ENCODE peak calls at places on chromosomes 1 and 21, in eight cellular contexts. One of them, this sample, is unnamed.

GRCh38 chr1:172041689-172042088 is 200.4 kb downstream of the DNM3 start:
- DNase-seq in CD8-positive, alpha-beta memory T cell: no peak
- DNase-seq in left ventricle myocardium inferior: no peak
- DNase-seq in tibial artery: no peak
- DNase-seq in IMR-90: peak; percentile 30
- DNase-seq in colonic mucosa: no peak
- DNase-seq in naive thymus-derived CD4-positive, alpha-beta T cell: no peak
- DNase-seq in upper lobe of right lung: no peak
- DNase-seq in this sample: peak; percentile 5

GRCh38 chr1:159964144-159964543 is 10.1 kb upstream of the SLAMF9 start:
- DNase-seq in upper lobe of right lung: no peak
- DNase-seq in colonic mucosa: no peak
- DNase-seq in IMR-90: no peak
- DNase-seq in left ventricle myocardium inferior: no peak
- DNase-seq in naive thymus-derived CD4-positive, alpha-beta T cell: no peak
- DNase-seq in tibial artery: no peak
- DNase-seq in CD8-positive, alpha-beta memory T cell: no peak
- DNase-seq in this sample: no peak

GRCh38 chr1:914253-914890 is 9.4 kb upstream of the SAMD11 start:
- DNase-seq in naive thymus-derived CD4-positive, alpha-beta T cell: no peak
- DNase-seq in CD8-positive, alpha-beta memory T cell: peak; percentile 26
- DNase-seq in left ventricle myocardium inferior: no peak
- DNase-seq in IMR-90: no peak
- DNase-seq in upper lobe of right lung: peak; percentile 25
- DNase-seq in tibial artery: no peak
- DNase-seq in colonic mucosa: no peak
- DNase-seq in this sample: no peak

GRCh38 chr1:25247024-25247828 is at the start of gene RSRP1:
- DNase-seq in CD8-positive, alpha-beta memory T cell: peak; percentile 100
- DNase-seq in upper lobe of right lung: peak; percentile 100
- DNase-seq in naive thymus-derived CD4-positive, alpha-beta T cell: peak; percentile 99
- DNase-seq in colonic mucosa: peak; percentile 100
- DNase-seq in IMR-90: peak; percentile 95
- DNase-seq in tibial artery: peak; percentile 100
- DNase-seq in left ventricle myocardium inferior: peak; percentile 100
- DNase-seq in this sample: peak; percentile 100

GRCh38 chr1:61270761-61271411 is 188.5 kb downstream of the NFIA start:
- DNase-seq in colonic mucosa: no peak
- DNase-seq in tibial artery: no peak
- DNase-seq in left ventricle myocardium inferior: no peak
- DNase-seq in upper lobe of right lung: no peak
- DNase-seq in naive thymus-derived CD4-positive, alpha-beta T cell: no peak
- DNase-seq in CD8-positive, alpha-beta memory T cell: no peak
- DNase-seq in IMR-90: peak; percentile 71
- DNase-seq in this sample: no peak

GRCh38 chr1:30759718-30760281 is 2.2 kb upstream of the LAPTM5 start:
- DNase-seq in IMR-90: no peak
- DNase-seq in naive thymus-derived CD4-positive, alpha-beta T cell: peak; percentile 62
- DNase-seq in colonic mucosa: no peak
- DNase-seq in left ventricle myocardium inferior: no peak
- DNase-seq in CD8-positive, alpha-beta memory T cell: peak; percentile 87
- DNase-seq in upper lobe of right lung: no peak
- DNase-seq in tibial artery: no peak
- DNase-seq in this sample: peak; percentile 25

GRCh38 chr1:10652626-10653025 is 143.8 kb downstream of the CASZ1 start:
- DNase-seq in left ventricle myocardium inferior: no peak
- DNase-seq in naive thymus-derived CD4-positive, alpha-beta T cell: no peak
- DNase-seq in upper lobe of right lung: no peak
- DNase-seq in IMR-90: no peak
- DNase-seq in tibial artery: no peak
- DNase-seq in CD8-positive, alpha-beta memory T cell: no peak
- DNase-seq in colonic mucosa: no peak
- DNase-seq in this sample: no peak

GRCh38 chr1:197775282-197776262 is at the start of gene DENND1B:
- DNase-seq in tibial artery: peak; percentile 84
- DNase-seq in left ventricle myocardium inferior: peak; percentile 74
- DNase-seq in IMR-90: peak; percentile 61
- DNase-seq in CD8-positive, alpha-beta memory T cell: peak; percentile 91
- DNase-seq in colonic mucosa: peak; percentile 87
- DNase-seq in naive thymus-derived CD4-positive, alpha-beta T cell: peak; percentile 82
- DNase-seq in upper lobe of right lung: peak; percentile 94
- DNase-seq in this sample: peak; percentile 87

GRCh38 chr1:201146626-201147390 is 7.5 kb downstream of the TMEM9 start:
- DNase-seq in naive thymus-derived CD4-positive, alpha-beta T cell: no peak
- DNase-seq in IMR-90: no peak
- DNase-seq in tibial artery: peak; percentile 51
- DNase-seq in upper lobe of right lung: peak; percentile 47
- DNase-seq in left ventricle myocardium inferior: no peak
- DNase-seq in colonic mucosa: no peak
- DNase-seq in CD8-positive, alpha-beta memory T cell: peak; percentile 19
- DNase-seq in this sample: no peak

GRCh38 chr1:16162163-16162822 is 6.4 kb upstream of the EPHA2 start:
- DNase-seq in left ventricle myocardium inferior: no peak
- DNase-seq in IMR-90: no peak
- DNase-seq in naive thymus-derived CD4-positive, alpha-beta T cell: peak; percentile 73
- DNase-seq in tibial artery: no peak
- DNase-seq in colonic mucosa: peak; percentile 62
- DNase-seq in upper lobe of right lung: no peak
- DNase-seq in CD8-positive, alpha-beta memory T cell: peak; percentile 74
- DNase-seq in this sample: peak; percentile 66

GRCh38 chr21:27024316-27024715 is 57.4 kb upstream of the ADAMTS5 start:
- DNase-seq in colonic mucosa: no peak
- DNase-seq in IMR-90: peak; percentile 71
- DNase-seq in CD8-positive, alpha-beta memory T cell: no peak
- DNase-seq in upper lobe of right lung: no peak
- DNase-seq in tibial artery: no peak
- DNase-seq in naive thymus-derived CD4-positive, alpha-beta T cell: no peak
- DNase-seq in left ventricle myocardium inferior: no peak
- DNase-seq in this sample: no peak

GRCh38 chr1:33429846-33430750 is 797 bp downstream of the PHC2 start:
- DNase-seq in naive thymus-derived CD4-positive, alpha-beta T cell: peak; percentile 1
- DNase-seq in left ventricle myocardium inferior: peak; percentile 33
- DNase-seq in tibial artery: no peak
- DNase-seq in IMR-90: no peak
- DNase-seq in upper lobe of right lung: no peak
- DNase-seq in CD8-positive, alpha-beta memory T cell: no peak
- DNase-seq in colonic mucosa: no peak
- DNase-seq in this sample: no peak

GRCh38 chr21:34960672-34961071 is 88.4 kb downstream of the RUNX1 start:
- DNase-seq in left ventricle myocardium inferior: no peak
- DNase-seq in naive thymus-derived CD4-positive, alpha-beta T cell: no peak
- DNase-seq in colonic mucosa: no peak
- DNase-seq in tibial artery: no peak
- DNase-seq in CD8-positive, alpha-beta memory T cell: no peak
- DNase-seq in upper lobe of right lung: no peak
- DNase-seq in IMR-90: no peak
- DNase-seq in this sample: no peak

GRCh38 chr1:34681481-34682451 is 73.1 kb upstream of the GJB5 start:
- DNase-seq in tibial artery: no peak
- DNase-seq in naive thymus-derived CD4-positive, alpha-beta T cell: no peak
- DNase-seq in IMR-90: peak; percentile 28
- DNase-seq in CD8-positive, alpha-beta memory T cell: no peak
- DNase-seq in colonic mucosa: peak; percentile 85
- DNase-seq in upper lobe of right lung: no peak
- DNase-seq in left ventricle myocardium inferior: no peak
- DNase-seq in this sample: peak; percentile 46

GRCh38 chr1:12143631-12144155 is 23.1 kb upstream of the TNFRSF1B start:
- DNase-seq in naive thymus-derived CD4-positive, alpha-beta T cell: no peak
- DNase-seq in CD8-positive, alpha-beta memory T cell: no peak
- DNase-seq in upper lobe of right lung: peak; percentile 89
- DNase-seq in IMR-90: peak; percentile 98
- DNase-seq in tibial artery: peak; percentile 90
- DNase-seq in colonic mucosa: peak; percentile 82
- DNase-seq in left ventricle myocardium inferior: peak; percentile 79
- DNase-seq in this sample: peak; percentile 86

GRCh38 chr1:15029036-15029435 is 124.5 kb upstream of the TMEM51 start:
- DNase-seq in upper lobe of right lung: no peak
- DNase-seq in left ventricle myocardium inferior: no peak
- DNase-seq in naive thymus-derived CD4-positive, alpha-beta T cell: no peak
- DNase-seq in tibial artery: no peak
- DNase-seq in CD8-positive, alpha-beta memory T cell: no peak
- DNase-seq in IMR-90: no peak
- DNase-seq in colonic mucosa: no peak
- DNase-seq in this sample: no peak
- H3K4me3 ChIP-seq in upper lobe of right lung: no peak overlapping the region
- H3K4me3 ChIP-seq in left ventricle myocardium inferior: no peak overlapping the region
- H3K4me3 ChIP-seq in naive thymus-derived CD4-positive, alpha-beta T cell: no peak overlapping the region
- H3K4me3 ChIP-seq in tibial artery: no peak overlapping the region
- H3K4me3 ChIP-seq in CD8-positive, alpha-beta memory T cell: no peak overlapping the region
- H3K4me3 ChIP-seq in IMR-90: no peak overlapping the region
- H3K4me3 ChIP-seq in colonic mucosa: no peak overlapping the region
- H3K4me3 ChIP-seq in this sample: no peak overlapping the region

GRCh38 chr1:65190229-65190628 is 42.2 kb downstream of the AK4 start:
- DNase-seq in naive thymus-derived CD4-positive, alpha-beta T cell: no peak
- DNase-seq in IMR-90: no peak
- DNase-seq in upper lobe of right lung: no peak
- DNase-seq in tibial artery: no peak
- DNase-seq in left ventricle myocardium inferior: no peak
- DNase-seq in CD8-positive, alpha-beta memory T cell: no peak
- DNase-seq in colonic mucosa: no peak
- DNase-seq in this sample: no peak

GRCh38 chr1:65193129-65193528 is 45.1 kb downstream of the AK4 start:
- DNase-seq in left ventricle myocardium inferior: no peak
- DNase-seq in naive thymus-derived CD4-positive, alpha-beta T cell: no peak
- DNase-seq in upper lobe of right lung: no peak
- DNase-seq in tibial artery: no peak
- DNase-seq in CD8-positive, alpha-beta memory T cell: no peak
- DNase-seq in colonic mucosa: no peak
- DNase-seq in IMR-90: no peak
- DNase-seq in this sample: no peak

DNA sequence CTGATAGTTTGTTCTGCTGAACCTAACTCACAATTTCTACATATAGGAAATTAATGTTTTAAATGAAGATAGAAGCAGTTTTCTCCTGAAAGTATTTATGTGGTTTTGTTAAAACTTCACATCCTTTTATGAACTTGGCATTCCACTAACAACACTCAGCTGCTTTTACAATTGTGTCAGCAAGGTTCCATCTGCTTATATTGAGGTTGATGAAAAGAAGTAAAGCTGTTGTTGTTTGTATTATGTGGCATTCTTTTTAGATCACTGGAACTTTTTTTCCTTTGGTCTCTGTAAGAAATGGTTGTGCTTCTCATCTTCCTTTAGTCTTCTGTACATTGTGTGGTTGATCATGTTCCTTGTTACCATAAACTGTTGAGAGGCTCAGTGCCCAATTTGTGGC is 41.7 kb downstream of the AK4 start:
- DNase-seq in IMR-90: peak; percentile 44
- DNase-seq in tibial artery: no peak
- DNase-seq in upper lobe of right lung: no peak
- DNase-seq in left ventricle myocardium inferior: no peak
- DNase-seq in colonic mucosa: no peak
- DNase-seq in CD8-positive, alpha-beta memory T cell: no peak
- DNase-seq in naive thymus-derived CD4-positive, alpha-beta T cell: no peak
- DNase-seq in this sample: no peak
- H3K27ac ChIP-seq in IMR-90: no peak overlapping the region
- H3K27ac ChIP-seq in tibial artery: no peak overlapping the region
- H3K27ac ChIP-seq in upper lobe of right lung: no peak overlapping the region
- H3K27ac ChIP-seq in left ventricle myocardium inferior: no peak overlapping the region
- H3K27ac ChIP-seq in colonic mucosa: no peak overlapping the region
- H3K27ac ChIP-seq in CD8-positive, alpha-beta memory T cell: no peak overlapping the region
- H3K27ac ChIP-seq in naive thymus-derived CD4-positive, alpha-beta T cell: no peak overlapping the region
- H3K27ac ChIP-seq in this sample: no peak overlapping the region

GRCh38 chr1:22280526-22280925 is 137.6 kb upstream of the WNT4 start:
- DNase-seq in upper lobe of right lung: no peak
- DNase-seq in CD8-positive, alpha-beta memory T cell: no peak
- DNase-seq in IMR-90: no peak
- DNase-seq in tibial artery: peak; percentile 12
- DNase-seq in colonic mucosa: no peak
- DNase-seq in naive thymus-derived CD4-positive, alpha-beta T cell: no peak
- DNase-seq in left ventricle myocardium inferior: no peak
- DNase-seq in this sample: no peak

GRCh38 chr1:22283596-22283995 is 140.7 kb upstream of the WNT4 start:
- DNase-seq in IMR-90: no peak
- DNase-seq in naive thymus-derived CD4-positive, alpha-beta T cell: no peak
- DNase-seq in CD8-positive, alpha-beta memory T cell: no peak
- DNase-seq in tibial artery: peak; percentile 21
- DNase-seq in colonic mucosa: no peak
- DNase-seq in left ventricle myocardium inferior: no peak
- DNase-seq in upper lobe of right lung: no peak
- DNase-seq in this sample: no peak

GRCh38 chr1:22282281-22282970 is 139.5 kb upstream of the WNT4 start:
- DNase-seq in naive thymus-derived CD4-positive, alpha-beta T cell: no peak
- DNase-seq in IMR-90: no peak
- DNase-seq in CD8-positive, alpha-beta memory T cell: no peak
- DNase-seq in tibial artery: peak; percentile 23
- DNase-seq in left ventricle myocardium inferior: no peak
- DNase-seq in upper lobe of right lung: no peak
- DNase-seq in colonic mucosa: no peak
- DNase-seq in this sample: no peak

GRCh38 chr1:22279735-22280134 is 136.8 kb upstream of the WNT4 start:
- DNase-seq in IMR-90: no peak
- DNase-seq in naive thymus-derived CD4-positive, alpha-beta T cell: no peak
- DNase-seq in upper lobe of right lung: no peak
- DNase-seq in colonic mucosa: no peak
- DNase-seq in CD8-positive, alpha-beta memory T cell: no peak
- DNase-seq in left ventricle myocardium inferior: no peak
- DNase-seq in tibial artery: no peak
- DNase-seq in this sample: no peak

GRCh38 chr1:22281521-22282241 is 138.8 kb upstream of the WNT4 start:
- DNase-seq in colonic mucosa: no peak
- DNase-seq in tibial artery: peak; percentile 47
- DNase-seq in CD8-positive, alpha-beta memory T cell: no peak
- DNase-seq in upper lobe of right lung: no peak
- DNase-seq in IMR-90: no peak
- DNase-seq in left ventricle myocardium inferior: no peak
- DNase-seq in naive thymus-derived CD4-positive, alpha-beta T cell: no peak
- DNase-seq in this sample: no peak
- H3K27me3 ChIP-seq in colonic mucosa: no peaks in the 10 kb centered on the region
- H3K27me3 ChIP-seq in tibial artery: peaks cover 62% of the 10 kb centered on the region
- H3K27me3 ChIP-seq in CD8-positive, alpha-beta memory T cell: peaks cover 6% of the 10 kb centered on the region
- H3K27me3 ChIP-seq in upper lobe of right lung: no peaks in the 10 kb centered on the region
- H3K27me3 ChIP-seq in IMR-90: peaks cover 56% of the 10 kb centered on the region
- H3K27me3 ChIP-seq in left ventricle myocardium inferior: peaks cover 85% of the 10 kb centered on the region
- H3K27me3 ChIP-seq in naive thymus-derived CD4-positive, alpha-beta T cell: no peaks in the 10 kb centered on the region
- H3K27me3 ChIP-seq in this sample: no peaks in the 10 kb centered on the region

DNA sequence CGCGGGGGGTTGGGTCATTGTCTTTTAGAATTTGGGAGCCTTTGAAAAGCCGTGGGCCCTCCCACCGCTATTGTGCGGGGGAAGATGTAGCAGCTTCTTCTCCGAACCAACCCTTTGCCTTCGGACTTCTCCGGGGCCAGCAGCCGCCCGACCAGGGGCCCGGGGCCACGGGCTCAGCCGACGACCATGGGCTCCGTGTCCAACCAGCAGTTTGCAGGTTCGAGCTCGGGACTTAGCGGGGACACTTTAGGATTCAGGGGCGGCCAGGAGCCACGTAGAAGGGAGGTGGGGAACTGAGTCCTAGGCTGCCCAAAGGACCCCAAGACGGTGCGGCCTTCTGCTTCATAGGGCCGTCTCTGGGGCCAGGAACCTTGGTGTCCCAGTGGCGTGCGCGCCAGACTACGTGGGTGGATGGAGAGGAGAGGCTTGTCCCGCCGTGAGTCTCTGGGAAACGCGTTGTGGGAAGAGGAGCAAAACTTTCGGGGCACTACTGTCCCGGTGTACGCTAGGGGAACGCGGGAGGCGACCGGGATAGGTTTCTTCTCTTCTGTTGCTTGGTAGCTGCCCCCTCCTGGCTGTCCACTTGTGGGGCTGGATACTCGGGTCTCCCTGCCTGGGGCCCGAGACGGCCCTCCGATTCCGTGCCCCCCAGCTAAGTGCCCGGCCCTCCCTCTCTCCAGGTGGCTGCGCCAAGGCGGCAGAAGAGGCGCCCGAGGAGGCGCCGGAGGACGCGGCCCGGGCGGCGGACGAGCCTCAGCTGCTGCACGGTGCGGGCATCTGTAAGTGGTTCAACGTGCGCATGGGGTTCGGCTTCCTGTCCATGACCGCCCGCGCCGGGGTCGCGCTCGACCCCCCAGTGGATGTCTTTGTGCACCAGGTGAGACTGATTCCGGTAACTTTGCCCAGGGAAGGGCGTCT is at the start of gene LIN28A:
- DNase-seq in naive thymus-derived CD4-positive, alpha-beta T cell: no peak
- DNase-seq in IMR-90: no peak
- DNase-seq in upper lobe of right lung: peak; percentile 46
- DNase-seq in tibial artery: peak; percentile 50
- DNase-seq in left ventricle myocardium inferior: no peak
- DNase-seq in CD8-positive, alpha-beta memory T cell: no peak
- DNase-seq in colonic mucosa: no peak
- DNase-seq in this sample: no peak
- H3K4me3 ChIP-seq in naive thymus-derived CD4-positive, alpha-beta T cell: no peak within 1 kb of the TSS
- H3K4me3 ChIP-seq in IMR-90: no peak within 1 kb of the TSS
- H3K4me3 ChIP-seq in upper lobe of right lung: no peak within 1 kb of the TSS
- H3K4me3 ChIP-seq in tibial artery: no peak within 1 kb of the TSS
- H3K4me3 ChIP-seq in left ventricle myocardium inferior: no peak within 1 kb of the TSS
- H3K4me3 ChIP-seq in CD8-positive, alpha-beta memory T cell: no peak within 1 kb of the TSS
- H3K4me3 ChIP-seq in colonic mucosa: no peak within 1 kb of the TSS
- H3K4me3 ChIP-seq in this sample: no peak within 1 kb of the TSS